ENCODE peak calls at places on chromosomes 13 and 19, in nine cellular contexts. G, H, L, C, A, P, J, Z and X are unnamed samples.

GRCh38 chr19:12035220-12036172 is at the start of gene ZNF433:
- DNase-seq in P (no peak), L (peak), J (peak), Z (peak), A (peak), G (peak), H (peak), C (no peak), X (peak)

GRCh38 chr19:5397804-5398692 is 57.2 kb upstream of the ZNRF4 start:
- DNase-seq in A (no peak), Z (no peak), G (peak), H (no peak), C (no peak), L (no peak), P (no peak), J (peak), X (no peak)

GRCh38 chr19:19659646-19660245 is 3.7 kb downstream of the ATP13A1 start:
- DNase-seq in J (no peak), P (no peak), C (no peak), G (no peak), H (no peak), A (no peak), Z (no peak), L (no peak), X (no peak)

GRCh38 chr13:58476176-58476575 is 844.6 kb downstream of the PCDH17 start:
- DNase-seq in Z (no peak), H (no peak), G (peak), L (no peak), A (no peak), P (no peak), J (no peak), C (no peak), X (no peak)

GRCh38 chr19:45370410-45371204 is at the start of gene ERCC2:
- DNase-seq in J (peak), P (peak), H (peak), A (peak), Z (peak), L (peak), C (peak), G (peak), X (peak)

GRCh38 chr13:113359556-113359955 is 4.4 kb downstream of the GRTP1 start:
- DNase-seq in C (no peak), P (no peak), A (peak), G (no peak), L (no peak), H (no peak), Z (no peak), J (no peak), X (no peak)

GRCh38 chr13:27208514-27208913 is 36.9 kb upstream of the USP12 start:
- DNase-seq in C (no peak), J (no peak), G (no peak), L (no peak), Z (no peak), H (no peak), A (no peak), P (no peak), X (no peak)

GRCh38 chr19:38204728-38205127 is 19.3 kb downstream of the DPF1 start:
- DNase-seq in G (no peak), P (no peak), Z (no peak), J (no peak), A (no peak), L (no peak), C (no peak), H (no peak), X (no peak)

GRCh38 chr13:94967183-94968039 is 255.1 kb upstream of the SOX21 start:
- DNase-seq in C (no peak), J (no peak), L (no peak), H (no peak), G (no peak), P (no peak), Z (peak), A (no peak), X (no peak)

GRCh38 chr19:30923096-30923495 is 426.1 kb downstream of the TSHZ3 start:
- DNase-seq in G (no peak), P (no peak), Z (no peak), L (no peak), J (no peak), C (no peak), A (no peak), H (no peak), X (no peak)

GRCh38 chr19:46713781-46714522 is 3.0 kb downstream of the PRKD2 start:
- DNase-seq in H (peak), P (peak), J (peak), G (peak), Z (peak), L (peak), A (peak), C (peak), X (peak)

GRCh38 chr13:41452462-41452861 is 4.9 kb upstream of the RGCC start:
- DNase-seq in J (no peak), L (no peak), C (no peak), Z (no peak), H (no peak), P (no peak), G (no peak), A (no peak), X (no peak)

GRCh38 chr13:32237681-32238080 is 77.5 kb downstream of the ZAR1L start:
- DNase-seq in L (no peak), G (no peak), H (no peak), J (no peak), P (no peak), A (no peak), C (no peak), Z (no peak), X (no peak)

GRCh38 chr19:6676288-6676687 is 6.3 kb upstream of the TNFSF14 start:
- DNase-seq in H (no peak), Z (no peak), C (no peak), A (no peak), P (no peak), J (no peak), G (no peak), L (no peak), X (no peak)

GRCh38 chr19:1360818-1361461 is 22.8 kb upstream of the NDUFS7 start:
- DNase-seq in A (no peak), J (no peak), L (no peak), H (no peak), C (peak), G (peak), Z (no peak), P (no peak), X (peak)

GRCh38 chr19:55484571-55485438 is at the start of gene NAT14:
- DNase-seq in P (no peak), J (peak), H (peak), C (no peak), A (peak), G (peak), Z (peak), L (peak), X (no peak)

GRCh38 chr19:17817668-17818363 is 3.5 kb downstream of the INSL3 start:
- DNase-seq in C (no peak), L (no peak), P (no peak), Z (no peak), A (no peak), J (no peak), G (no peak), H (no peak), X (no peak)

GRCh38 chr19:50646074-50646807 is 3.0 kb upstream of the C19orf81 start:
- DNase-seq in A (no peak), P (no peak), Z (no peak), J (no peak), C (peak), G (no peak), L (no peak), H (no peak), X (peak)